ENCODE peak calls at places on chromosomes 4 and X, in seven cellular contexts. J is neural progenitor cell, E is heart right ventricle, S is IMR-90, A is Panc1, F is astrocyte, C is prostate gland. I is an unnamed sample.

GRCh38 chrX:25427873-25428555 is 412.2 kb upstream of the ARX start:
- DNase-seq in A (no peak), E (no peak), C (no peak), S (no peak), J (peak), F (no peak), I (no peak)

GRCh38 chr4:64489628-64490027 is 80.4 kb upstream of the TECRL start:
- DNase-seq in C (no peak), S (no peak), F (no peak), J (no peak), A (no peak), E (no peak), I (no peak)

GRCh38 chrX:130174051-130174704 is 2.4 kb downstream of the RAB33A start:
- DNase-seq in C (no peak), A (no peak), E (peak), S (peak), J (no peak), F (peak), I (no peak)

GRCh38 chrX:108165349-108166111 is 74.0 kb downstream of the ATG4A start:
- DNase-seq in C (no peak), A (peak), F (peak), S (peak), J (peak), E (no peak), I (no peak)

GRCh38 chr4:40962551-40963185 is 212.9 kb downstream of the NSUN7 start:
- DNase-seq in C (no peak), E (no peak), J (no peak), F (peak), A (no peak), S (no peak), I (no peak)

GRCh38 chr4:176436500-176436973 is 116.8 kb downstream of the SPCS3 start:
- DNase-seq in A (no peak), J (no peak), S (peak), E (no peak), C (no peak), F (peak), I (no peak)

GRCh38 chr4:3288571-3289094 is 4.2 kb upstream of the RGS12 start:
- DNase-seq in A (no peak), F (no peak), J (no peak), S (no peak), C (no peak), E (no peak), I (no peak)

GRCh38 chr4:38129452-38129830 is 169.2 kb downstream of the PTTG2 start:
- DNase-seq in C (no peak), S (no peak), E (no peak), F (no peak), J (no peak), A (no peak), I (no peak)

GRCh38 chr4:153486281-153487151 is 20.4 kb downstream of the TMEM131L start:
- DNase-seq in C (peak), J (peak), S (peak), E (peak), A (peak), F (peak), I (no peak)

GRCh38 chrX:118847676-118848075 is 24.1 kb downstream of the ZCCHC12 start:
- DNase-seq in E (peak), C (peak), S (peak), J (peak), A (peak), F (peak), I (no peak)

GRCh38 chrX:65601530-65602281 is 65.7 kb upstream of the MSN start:
- DNase-seq in E (peak), A (no peak), S (peak), F (peak), J (no peak), C (peak), I (peak)

GRCh38 chr4:2484993-2485392 is 16.1 kb downstream of the RNF4 start:
- DNase-seq in S (no peak), J (peak), F (no peak), E (peak), A (no peak), C (peak), I (peak)

GRCh38 chr4:23930750-23931488 is 41.1 kb upstream of the PPARGC1A start:
- DNase-seq in J (peak), E (peak), S (no peak), C (peak), F (peak), A (no peak), I (no peak)

GRCh38 chr4:138749303-138749702 is 266.3 kb upstream of the NOCT start:
- DNase-seq in J (no peak), A (no peak), S (peak), C (no peak), E (peak), F (peak), I (no peak)

GRCh38 chr4:185282968-185283367 is 73.6 kb downstream of the SNX25 start:
- DNase-seq in S (peak), J (peak), A (no peak), C (no peak), E (no peak), F (no peak), I (no peak)

GRCh38 chr4:175054980-175055379 is 136.8 kb downstream of the ADAM29 start:
- DNase-seq in F (no peak), S (no peak), J (peak), E (no peak), A (no peak), C (no peak), I (no peak)

GRCh38 chr4:70197842-70198241 is 2.3 kb downstream of the ODAM start:
- DNase-seq in S (no peak), A (no peak), C (peak), E (no peak), J (peak), F (no peak), I (no peak)

GRCh38 chr4:185112104-185112503 is 31.0 kb upstream of the SLC25A4 start:
- DNase-seq in A (peak), F (peak), J (no peak), E (peak), C (no peak), S (peak), I (no peak)

GRCh38 chrX:12304261-12304660 is 166.0 kb downstream of the FRMPD4 start:
- DNase-seq in C (no peak), J (no peak), A (no peak), S (peak), F (no peak), E (no peak), I (no peak)

GRCh38 chr4:143359794-143360193 is 23.1 kb downstream of the GAB1 start:
- DNase-seq in E (no peak), J (no peak), F (no peak), A (no peak), S (no peak), C (no peak), I (no peak)

GRCh38 chr4:148017801-148018200 is 285.9 kb downstream of the ARHGAP10 start:
- DNase-seq in F (peak), S (no peak), E (peak), J (no peak), C (peak), A (no peak), I (no peak)

GRCh38 chr4:180106122-180106521 is 2137.1 kb upstream of the TENM3 start:
- DNase-seq in C (no peak), S (peak), J (no peak), F (peak), A (no peak), E (no peak), I (no peak)

GRCh38 chrX:106397788-106398538 is 213.8 kb upstream of the RADX start:
- DNase-seq in A (no peak), C (no peak), E (no peak), F (no peak), S (no peak), J (no peak), I (no peak)

GRCh38 chrX:65635371-65635770 is 32.1 kb upstream of the MSN start:
- DNase-seq in S (no peak), C (no peak), A (no peak), E (peak), F (no peak), J (no peak), I (no peak)

GRCh38 chr4:101400096-101400495 is 52.8 kb upstream of the PPP3CA start:
- DNase-seq in J (no peak), F (peak), S (peak), E (no peak), C (no peak), A (no peak), I (no peak)

GRCh38 chrX:22134681-22135080 is 102.6 kb downstream of the PHEX start:
- DNase-seq in F (peak), E (no peak), C (peak), A (no peak), J (no peak), S (peak), I (no peak)

GRCh38 chr4:186724048-186724860 is 598 bp upstream of the FAT1 start:
- DNase-seq in F (peak), E (peak), S (peak), A (no peak), C (peak), J (peak), I (no peak)

GRCh38 chr4:24770111-24770584 is 25.2 kb upstream of the SOD3 start:
- DNase-seq in S (peak), F (peak), J (peak), C (no peak), A (no peak), E (no peak), I (no peak)

DNA sequence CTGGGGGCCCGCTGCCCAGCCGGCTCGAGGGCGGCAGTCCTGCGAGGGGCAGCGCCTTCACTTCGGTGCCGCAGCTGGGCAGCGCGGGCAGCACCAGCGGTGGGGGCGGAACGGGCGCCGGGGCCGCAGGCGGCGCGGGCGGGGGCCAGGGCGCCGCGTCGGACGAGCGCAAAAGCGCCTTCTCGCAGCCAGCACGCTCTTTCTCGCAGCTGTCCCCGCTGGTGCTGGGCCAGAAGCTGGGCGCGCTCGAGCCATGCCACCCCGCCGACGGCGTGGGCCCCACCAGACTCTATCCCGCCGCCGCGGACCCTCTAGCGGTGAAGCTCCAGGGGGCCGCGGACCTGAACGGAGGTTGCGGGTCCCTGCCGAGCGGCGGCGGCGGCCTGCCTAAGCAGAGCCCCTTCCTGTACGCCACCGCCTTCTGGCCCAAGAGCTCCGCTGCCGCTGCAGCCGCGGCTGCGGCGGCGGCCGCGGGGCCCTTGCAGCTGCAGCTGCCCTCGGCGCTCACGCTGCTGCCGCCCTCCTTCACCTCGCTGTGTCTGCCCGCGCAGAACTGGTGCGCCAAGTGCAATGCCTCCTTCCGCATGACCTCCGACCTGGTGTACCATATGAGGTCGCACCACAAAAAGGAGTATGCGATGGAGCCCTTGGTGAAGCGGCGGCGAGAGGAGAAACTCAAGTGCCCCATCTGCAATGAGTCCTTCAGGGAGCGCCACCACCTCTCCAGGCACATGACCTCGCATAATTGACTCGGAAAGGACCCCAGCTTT is 5.7 kb downstream of the PRDM8 start:
- DNase-seq in J (peak), C (no peak), F (no peak), A (no peak), E (no peak), S (peak), I (peak)
- H3K27ac ChIP-seq in J (no peak), C (peak), F (no peak), A (no peak), E (no peak), S (peak), I (no peak)

GRCh38 chrX:51053741-51054140 is 143.2 kb downstream of the BMP15 start:
- DNase-seq in A (no peak), J (no peak), F (no peak), S (no peak), C (no peak), E (no peak), I (no peak)

DNA sequence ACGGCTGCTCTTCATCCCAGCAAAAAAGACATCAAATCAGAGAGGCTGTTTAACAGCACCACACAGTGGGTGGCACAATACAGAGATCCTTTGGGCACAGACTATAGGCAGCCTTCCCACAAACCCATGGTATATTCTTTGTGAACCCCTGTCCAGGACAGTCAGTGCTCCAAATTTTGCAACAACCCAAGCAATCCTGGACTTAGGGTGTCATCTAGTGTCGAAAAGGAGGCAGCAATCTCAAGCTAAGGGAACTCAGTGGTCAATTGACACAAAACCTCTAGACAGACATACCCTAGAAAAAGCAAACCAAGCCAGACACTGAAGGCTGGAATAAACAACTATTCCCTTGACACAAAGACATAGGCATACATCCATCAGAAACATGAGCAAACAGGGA is 137.4 kb downstream of the BMP15 start:
- DNase-seq in E (no peak), A (no peak), F (no peak), J (peak), S (no peak), C (no peak), I (no peak)
- TF ChIP-seq CTCF in E (no peak), A (peak), F (no peak), J (peak), S (no peak), C (no peak), I (no peak)

DNA sequence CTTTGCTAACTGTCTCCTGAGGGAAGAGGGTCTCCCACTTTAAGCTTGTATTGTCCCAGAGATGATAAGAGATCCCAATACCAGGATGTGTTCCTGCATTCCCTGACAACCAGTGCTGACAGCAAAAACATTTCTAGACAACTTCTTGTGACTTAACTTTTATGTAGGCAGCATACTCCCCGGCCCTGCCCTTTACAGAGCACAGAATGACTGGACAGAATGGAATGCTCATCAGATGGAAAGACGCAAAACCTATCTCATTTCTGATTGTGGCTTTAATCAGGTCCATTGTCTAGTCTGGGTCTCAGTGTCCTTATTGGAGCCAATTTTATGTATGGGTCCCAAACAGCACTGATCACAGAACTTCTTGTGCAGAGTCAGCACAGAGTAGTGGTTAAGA is 18.2 kb upstream of the PLAC1 start:
- DNase-seq in A (no peak), S (peak), E (no peak), C (no peak), J (no peak), F (peak), I (no peak)
- H3K27ac ChIP-seq in A (no peak), S (peak), E (no peak), C (no peak), J (no peak), F (peak), I (no peak)

DNA sequence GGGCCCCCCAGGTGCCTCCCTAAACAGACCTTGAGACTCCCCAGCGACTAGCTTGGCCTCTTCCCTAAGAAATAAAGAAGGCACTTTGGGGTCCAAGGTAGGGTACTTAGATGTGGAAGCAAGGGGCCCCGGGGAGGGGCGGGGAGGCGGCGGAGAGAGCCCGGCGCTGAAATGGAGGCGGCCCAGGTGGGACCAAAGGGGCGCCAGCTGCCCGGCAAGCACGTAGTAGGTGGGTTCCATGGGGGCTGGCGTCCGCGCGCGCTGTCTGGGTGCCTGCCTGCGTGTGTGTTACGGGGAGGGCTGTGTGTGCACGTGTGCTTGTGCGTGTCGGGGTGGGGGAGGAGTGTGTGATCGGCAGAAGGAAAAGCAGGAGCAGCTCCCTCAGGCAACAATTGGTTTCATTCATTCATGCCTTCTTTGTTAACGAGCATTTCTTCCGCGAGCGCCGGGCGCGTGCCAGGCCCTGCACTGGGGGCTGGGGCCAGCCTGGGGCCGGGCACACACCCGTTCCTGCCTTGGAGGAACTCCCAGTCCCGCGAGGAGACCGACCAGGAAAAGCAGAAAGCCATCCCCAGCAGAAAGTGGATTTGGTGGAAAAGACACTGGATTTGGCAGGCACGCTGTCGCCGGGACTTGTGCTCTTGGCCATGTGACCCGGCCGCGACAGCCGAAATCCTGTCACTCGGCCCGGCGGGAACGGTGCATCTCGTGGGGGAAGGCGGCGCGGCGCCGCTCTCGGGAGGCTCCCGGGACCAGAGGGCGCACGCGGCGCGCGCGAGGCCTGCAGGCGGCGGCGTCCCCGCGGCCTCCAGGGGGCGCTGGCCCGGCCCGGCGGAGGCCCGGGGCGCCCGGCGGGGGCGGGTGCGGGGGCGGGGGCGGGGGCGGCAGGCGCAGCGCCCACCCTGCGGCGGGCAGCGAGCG is 3.3 kb upstream of the DUSP9 start:
- DNase-seq in A (no peak), F (no peak), E (no peak), S (no peak), J (peak), C (no peak), I (peak)
- TF ChIP-seq CTCF in A (peak), F (no peak), E (peak), S (peak), J (peak), C (no peak), I (no peak)

I was measured in CD4-positive, alpha-beta T cell.